ENCODE peak calls at places on chromosomes 16 and 17, in seven cellular contexts. C is aorta, Q is fibroblast of the conjunctiva, K is mesenchymal stem cell, Y is T-helper 1 cell, O is mesothelial cell of epicardium, H is kidney tubule cell. E is an unnamed sample.

GRCh38 chr17:52155301-52155700 is 3.2 kb downstream of the CA10 start:
- DNase-seq in K (no peak), O (no peak), C (no peak), H (no peak), Q (no peak), Y (no peak), E (no peak)

GRCh38 chr17:27893834-27894503 is 804 bp upstream of the LYRM9 start:
- DNase-seq in H (no peak), Q (no peak), O (no peak), K (no peak), Y (no peak), C (no peak), E (no peak)

GRCh38 chr17:79400989-79401703 is 209.7 kb downstream of the RBFOX3 start:
- DNase-seq in C (peak), K (peak), O (peak), Q (peak), H (peak), Y (peak), E (peak)

GRCh38 chr17:57138030-57138911 is 53.2 kb downstream of the AKAP1 start:
- DNase-seq in C (no peak), K (no peak), O (no peak), Y (no peak), H (no peak), Q (no peak), E (no peak)

GRCh38 chr17:27475070-27475673 is 18.9 kb downstream of the KSR1 start:
- DNase-seq in H (no peak), Y (no peak), C (no peak), K (no peak), O (no peak), Q (no peak), E (no peak)

GRCh38 chr17:28041844-28042656 is 427 bp upstream of the NLK start:
- DNase-seq in K (no peak), O (no peak), C (no peak), H (peak), Q (no peak), Y (no peak), E (no peak)

GRCh38 chr16:75312875-75313274 is 61.5 kb upstream of the BCAR1 start:
- DNase-seq in Q (no peak), Y (no peak), H (no peak), O (no peak), C (no peak), K (no peak), E (no peak)

GRCh38 chr16:75216576-75216975 is 2.2 kb upstream of the CTRB1 start:
- DNase-seq in Q (no peak), Y (no peak), K (no peak), C (no peak), H (no peak), O (no peak), E (no peak)

GRCh38 chr17:76556759-76557367 is 17.0 kb downstream of the PRCD start:
- DNase-seq in Y (peak), C (no peak), O (no peak), K (peak), H (peak), Q (no peak), E (no peak)

GRCh38 chr17:28724500-28725165 is 1.4 kb downstream of the TLCD1 start:
- DNase-seq in Q (no peak), O (no peak), K (no peak), Y (no peak), C (no peak), H (no peak), E (no peak)

GRCh38 chr16:84647830-84648594 is at the start of gene KLHL36:
- DNase-seq in C (peak), Q (no peak), Y (peak), O (peak), K (peak), H (peak), E (no peak)

GRCh38 chr17:80980397-80981061 is 11.1 kb upstream of the CHMP6 start:
- DNase-seq in H (peak), O (no peak), C (no peak), Y (no peak), Q (no peak), K (peak), E (no peak)

GRCh38 chr17:75024686-75025397 is 12.4 kb downstream of the MRPL58 start:
- DNase-seq in O (no peak), Q (no peak), C (no peak), H (no peak), K (no peak), Y (no peak), E (no peak)

GRCh38 chr17:80109713-80110446 is 8.5 kb downstream of the GAA start:
- DNase-seq in H (no peak), Y (no peak), C (no peak), Q (no peak), K (no peak), O (no peak), E (no peak)

GRCh38 chr17:35930211-35931065 is at the start of gene RDM1:
- DNase-seq in Y (peak), H (peak), Q (peak), C (peak), K (peak), O (peak), E (peak)

GRCh38 chr17:62998665-62999393 is 32.8 kb downstream of the TANC2 start:
- DNase-seq in O (no peak), Q (no peak), K (peak), C (no peak), H (peak), Y (no peak), E (no peak)

GRCh38 chr16:31072540-31073072 is 1.4 kb downstream of the ZNF668 start:
- DNase-seq in Y (no peak), O (no peak), C (no peak), Q (no peak), K (peak), H (peak), E (no peak)

GRCh38 chr16:81220369-81220768 is 18.1 kb upstream of the BCO1 start:
- DNase-seq in K (no peak), Y (no peak), Q (no peak), C (no peak), O (no peak), H (no peak), E (no peak)

GRCh38 chr17:42519546-42520444 is 16.2 kb upstream of the NAGLU start:
- DNase-seq in O (peak), K (peak), C (peak), Y (no peak), Q (peak), H (peak), E (no peak)

GRCh38 chr17:35713069-35713728 is 18.2 kb upstream of the RASL10B start:
- DNase-seq in O (no peak), Y (no peak), C (no peak), K (peak), Q (peak), H (peak), E (no peak)

GRCh38 chr17:50338645-50339044 is 7.3 kb upstream of the XYLT2 start:
- DNase-seq in C (no peak), O (no peak), K (no peak), H (no peak), Q (no peak), Y (no peak), E (no peak)

GRCh38 chr17:78958556-78959191 is 21.0 kb downstream of the LGALS3BP start:
- DNase-seq in Y (no peak), Q (no peak), H (peak), O (no peak), C (no peak), K (no peak), E (no peak)

GRCh38 chr16:3810198-3810664 is 70.3 kb downstream of the CREBBP start:
- DNase-seq in C (no peak), O (no peak), Q (no peak), H (peak), K (no peak), Y (no peak), E (no peak)

GRCh38 chr17:65013613-65014391 is 42.7 kb downstream of the GNA13 start:
- DNase-seq in Q (peak), O (no peak), H (peak), C (no peak), K (peak), Y (no peak), E (no peak)

GRCh38 chr17:6420173-6420641 is 14.7 kb downstream of the AIPL1 start:
- DNase-seq in Q (no peak), H (peak), C (no peak), Y (no peak), K (no peak), O (no peak), E (no peak)

GRCh38 chr16:50360033-50360778 is 8.6 kb downstream of the BRD7 start:
- DNase-seq in C (peak), H (peak), O (no peak), Y (no peak), Q (peak), K (peak), E (no peak)

GRCh38 chr16:81879625-81880024 is 100.5 kb downstream of the PLCG2 start:
- DNase-seq in Q (no peak), Y (no peak), C (no peak), K (no peak), O (no peak), H (no peak), E (no peak)

GRCh38 chr17:69122065-69122464 is 19.6 kb downstream of the ABCA6 start:
- DNase-seq in O (no peak), H (peak), Y (no peak), Q (no peak), K (no peak), C (no peak), E (no peak)

GRCh38 chr16:19926449-19927390 is 42.1 kb upstream of the GPRC5B start:
- DNase-seq in Y (no peak), K (peak), O (no peak), C (no peak), H (peak), Q (peak), E (no peak)